ENCODE peak calls at places on chromosomes 2 and 18, in four cellular contexts. A is WTC11, Z is GM12878, N is K562. W is an unnamed sample.

GRCh38 chr18:62897153-62897552 is 181.8 kb downstream of the PHLPP1 start:
- DNase-seq in N (no peak), A (no peak), Z (no peak), W (no peak)

GRCh38 chr2:230343747-230344146 is 16.8 kb downstream of the SP140L start:
- DNase-seq in N (no peak), A (no peak), Z (no peak), W (no peak)

GRCh38 chr2:218202266-218202665 is 14.7 kb upstream of the ARPC2 start:
- DNase-seq in Z (no peak), N (no peak), A (no peak), W (no peak)

GRCh38 chr18:48629730-48630324 is 91.0 kb downstream of the CTIF start:
- DNase-seq in N (no peak), A (no peak), Z (no peak), W (peak)

GRCh38 chr2:16617282-16618266 is 48.1 kb downstream of the CYRIA start:
- DNase-seq in A (peak), N (peak), Z (no peak), W (no peak)

GRCh38 chr2:207504513-207505171 is 25.1 kb upstream of the CREB1 start:
- DNase-seq in Z (no peak), N (no peak), A (peak), W (no peak)

GRCh38 chr2:72130671-72131360 is 16.8 kb downstream of the CYP26B1 start:
- DNase-seq in Z (no peak), N (no peak), A (no peak), W (no peak)

GRCh38 chr18:6222271-6222670 is 192.4 kb downstream of the L3MBTL4 start:
- DNase-seq in N (no peak), A (no peak), Z (no peak), W (no peak)

GRCh38 chr2:72785517-72785916 is 40.3 kb downstream of the EXOC6B start:
- DNase-seq in N (no peak), A (no peak), Z (no peak), W (no peak)

GRCh38 chr2:180208841-180209240 is 201.7 kb upstream of the CWC22 start:
- DNase-seq in N (no peak), Z (no peak), A (no peak), W (no peak)

GRCh38 chr2:38997784-38998183 is 108.1 kb downstream of the ARHGEF33 start:
- DNase-seq in A (no peak), N (no peak), Z (no peak), W (peak)

GRCh38 chr2:128406629-128407252 is 88.1 kb upstream of the HS6ST1 start:
- DNase-seq in N (no peak), Z (no peak), A (no peak), W (no peak)

GRCh38 chr18:33440011-33440383 is 524 bp downstream of the CCDC178 start:
- DNase-seq in A (peak), N (peak), Z (no peak), W (no peak)

GRCh38 chr2:139033300-139033699 is 253.1 kb upstream of the NXPH2 start:
- DNase-seq in A (no peak), Z (no peak), N (no peak), W (no peak)

GRCh38 chr18:10406172-10406663 is 48.2 kb upstream of the APCDD1 start:
- DNase-seq in Z (no peak), N (no peak), A (peak), W (no peak)

GRCh38 chr18:55382277-55382805 is 205.7 kb downstream of the TCF4 start:
- DNase-seq in A (no peak), Z (no peak), N (no peak), W (no peak)

GRCh38 chr2:54482725-54483124 is 26.6 kb downstream of the SPTBN1 start:
- DNase-seq in Z (no peak), A (no peak), N (no peak), W (peak)

GRCh38 chr2:44430340-44430739 is 68.6 kb downstream of the CAMKMT start:
- DNase-seq in N (no peak), Z (no peak), A (no peak), W (no peak)

GRCh38 chr2:232490221-232491138 is 2.8 kb upstream of the ECEL1 start:
- DNase-seq in N (no peak), Z (no peak), A (no peak), W (no peak)

GRCh38 chr2:68506170-68506569 is 38.8 kb downstream of the APLF start:
- DNase-seq in N (no peak), A (no peak), Z (no peak), W (no peak)

GRCh38 chr2:174924061-174924693 is 81.0 kb downstream of the CHN1 start:
- DNase-seq in N (no peak), A (no peak), Z (no peak), W (no peak)

DNA sequence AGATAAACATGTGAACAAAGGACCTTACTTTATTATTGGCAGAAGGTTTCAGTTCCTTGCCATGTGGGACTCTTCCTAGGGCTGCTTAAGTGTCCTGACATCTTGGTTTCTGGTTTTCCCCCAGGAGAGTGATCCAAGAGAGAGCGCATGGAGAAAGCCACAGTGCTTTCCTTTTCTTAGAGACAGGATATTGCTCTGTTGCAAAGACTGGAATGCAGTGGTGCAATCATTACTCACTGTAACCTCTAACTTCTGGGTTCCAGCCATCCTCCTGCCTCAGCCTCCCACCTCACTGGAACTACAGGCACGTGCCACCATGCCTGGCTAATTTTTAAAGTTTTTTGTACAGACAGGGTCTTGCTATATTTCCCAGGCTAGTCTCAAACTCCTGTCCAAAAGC is 38.1 kb upstream of the TCF7L1 start:
- DNase-seq in Z (no peak), A (no peak), N (no peak), W (no peak)
- TF ChIP-seq ETV6 in Z (no peak), A (no peak), N (no peak), W (no peak)

DNA sequence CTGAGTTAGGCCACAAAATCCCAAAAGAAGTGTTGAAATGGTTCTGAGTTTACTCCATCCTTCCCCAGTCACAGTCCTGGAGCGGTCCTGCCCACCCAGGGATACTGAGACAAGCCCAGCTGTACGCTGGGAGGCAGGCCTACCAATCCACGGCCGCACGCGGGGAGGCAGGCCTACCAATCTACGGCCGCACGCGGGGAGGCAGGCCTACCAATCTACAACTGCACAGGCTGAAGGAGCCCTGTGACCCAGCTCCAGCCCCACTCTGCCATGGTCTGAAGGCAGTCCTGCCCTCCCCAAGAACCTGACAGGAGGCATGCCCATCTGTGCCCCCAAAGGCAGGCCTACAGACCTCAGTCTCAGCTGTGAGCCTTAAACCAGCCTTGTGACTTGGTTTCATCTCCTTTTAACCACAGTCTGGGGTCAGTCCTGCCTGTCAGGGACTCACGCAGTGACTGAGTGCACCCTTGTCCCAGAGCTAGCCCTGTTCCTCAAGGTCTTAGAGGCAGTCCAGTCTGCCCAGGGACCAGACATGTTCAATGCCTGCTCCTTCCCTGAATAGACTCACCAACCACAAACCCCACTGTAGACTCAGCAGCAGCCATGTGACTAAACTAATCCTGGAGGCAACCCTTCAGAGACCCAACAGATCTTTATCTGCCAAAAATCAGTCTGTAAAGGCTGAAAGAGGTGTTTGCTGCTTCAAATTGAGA is 36.8 kb downstream of the GPC1 start:
- DNase-seq in Z (no peak), N (no peak), A (peak), W (no peak)
- TF ChIP-seq ETV6 in Z (no peak), N (no peak), A (no peak), W (no peak)

GRCh38 chr2:178632729-178633128 is 152.5 kb downstream of the PLEKHA3 start:
- DNase-seq in Z (no peak), N (no peak), A (no peak), W (no peak)

GRCh38 chr2:178627401-178627800 is 147.1 kb downstream of the PLEKHA3 start:
- DNase-seq in Z (no peak), A (no peak), N (no peak), W (no peak)

GRCh38 chr2:178628590-178628989 is 148.3 kb downstream of the PLEKHA3 start:
- DNase-seq in N (no peak), A (no peak), Z (no peak), W (no peak)

DNA sequence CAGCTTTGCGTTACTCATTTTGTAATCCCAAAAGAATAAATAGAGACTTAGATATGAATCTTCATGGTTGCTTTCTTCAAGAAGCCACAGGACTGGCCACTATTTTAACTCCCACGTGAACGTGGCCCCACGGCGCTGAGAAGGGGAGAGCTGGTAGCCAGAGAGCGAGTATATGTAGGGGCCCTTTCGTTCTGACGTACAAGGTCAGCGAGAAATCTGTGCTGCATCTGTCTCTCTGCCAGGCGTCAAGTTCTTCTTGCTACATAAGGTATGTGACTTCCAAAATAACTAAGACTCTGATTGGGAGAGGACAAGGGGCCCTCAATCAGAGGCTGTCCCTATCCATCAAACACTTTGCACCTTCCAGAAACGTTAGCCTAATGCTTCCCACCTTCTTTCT is 149.2 kb downstream of the PLEKHA3 start:
- DNase-seq in Z (no peak), A (no peak), N (no peak), W (no peak)
- TF ChIP-seq ETV6 in Z (no peak), A (no peak), N (no peak), W (no peak)

GRCh38 chr2:9258501-9258900 is 51.9 kb downstream of the ASAP2 start:
- DNase-seq in Z (no peak), N (no peak), A (no peak), W (no peak)
- TF ChIP-seq ETV6 in Z (no peak), N (no peak), A (no peak), W (no peak)

DNA sequence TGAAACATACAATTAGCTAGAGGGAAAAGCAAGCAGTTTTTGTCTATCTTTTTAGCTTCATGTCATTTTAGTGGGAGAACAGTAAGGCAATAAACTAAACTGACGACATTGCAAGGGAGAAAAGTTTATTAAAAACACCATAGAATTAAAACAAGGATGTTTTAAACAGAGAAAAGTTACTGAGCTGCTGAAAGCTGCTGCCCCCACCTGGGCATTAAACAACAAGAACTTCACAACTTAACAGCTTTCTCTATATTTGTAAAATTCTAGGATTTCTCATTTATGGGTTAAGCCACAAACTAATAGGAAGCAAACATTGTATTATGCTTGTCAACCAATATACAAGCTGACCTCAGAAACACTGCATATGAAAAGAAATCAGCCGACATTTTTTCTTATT is 289.2 kb downstream of the ERBB4 start:
- DNase-seq in N (no peak), Z (no peak), A (no peak), W (no peak)
- TF ChIP-seq ETV6 in N (no peak), Z (no peak), A (no peak), W (no peak)

GRCh38 chr2:23375448-23375847 is 9.5 kb upstream of the KLHL29 start:
- DNase-seq in Z (no peak), N (peak), A (no peak), W (no peak)

GRCh38 chr2:23377772-23378171 is 7.2 kb upstream of the KLHL29 start:
- DNase-seq in A (no peak), N (no peak), Z (no peak), W (no peak)

GRCh38 chr2:23378496-23378895 is 6.5 kb upstream of the KLHL29 start:
- DNase-seq in Z (no peak), A (no peak), N (no peak), W (no peak)

GRCh38 chr2:23376075-23376474 is 8.9 kb upstream of the KLHL29 start:
- DNase-seq in N (no peak), A (no peak), Z (no peak), W (no peak)

GRCh38 chr2:23376972-23377371 is 8.0 kb upstream of the KLHL29 start:
- DNase-seq in N (no peak), A (no peak), Z (no peak), W (no peak)
- TF ChIP-seq ETV6 in N (no peak), A (no peak), Z (no peak), W (no peak)

DNA sequence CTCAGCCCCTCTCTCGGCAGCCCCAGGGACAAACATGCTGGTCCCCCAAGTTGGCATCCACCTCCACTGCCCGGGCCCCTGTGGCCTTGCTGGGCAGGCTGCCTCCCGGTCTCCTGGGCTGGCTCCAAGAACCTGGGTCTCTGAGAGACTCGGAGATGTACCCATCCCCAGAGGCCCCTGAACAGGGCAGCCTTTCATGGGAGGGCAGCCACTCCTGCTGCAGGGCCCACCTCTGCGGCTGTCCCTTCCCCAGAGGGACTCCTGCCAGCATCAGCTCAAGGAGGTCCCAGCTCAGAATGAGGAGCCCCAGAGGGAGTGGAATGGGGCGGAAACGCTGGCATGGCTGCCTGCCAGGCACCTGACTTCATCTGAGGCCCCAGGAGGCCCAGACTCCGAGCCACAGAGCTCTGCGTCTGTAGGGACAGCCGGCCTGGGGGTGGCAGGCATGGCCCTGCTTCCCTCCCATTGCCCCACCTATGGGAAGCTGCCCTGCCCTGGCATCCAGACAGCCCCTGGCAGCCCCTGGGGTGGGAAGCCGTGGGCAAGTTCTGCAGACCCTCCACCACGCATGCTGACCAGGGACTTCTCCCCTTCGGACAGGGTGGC is 857 bp upstream of the CROCC2 start:
- DNase-seq in Z (no peak), A (no peak), N (no peak), W (no peak)
- TF ChIP-seq ETV6 in Z (no peak), A (no peak), N (no peak), W (no peak)

GRCh38 chr2:176931588-176932563 is 280.7 kb upstream of the HNRNPA3 start:
- DNase-seq in N (no peak), A (no peak), Z (peak), W (no peak)
- TF ChIP-seq ETV6 in N (no peak), A (no peak), Z (peak), W (no peak)